ENCODE peak calls at places on chromosomes 12 and 14, in eight cellular contexts. O is astrocyte of the spinal cord, W is left lung, Y is spleen, E is uterus, R is heart left ventricle, F is tibial artery, N is AG09309. X is an unnamed sample.

GRCh38 chr14:34098045-34098984 is 147.4 kb upstream of the EGLN3 start:
- DNase-seq in Y (no peak), R (no peak), E (peak; percentile 62), O (peak; percentile 64), F (peak; percentile 30), N (no peak), W (no peak), X (no peak)

GRCh38 chr14:33323979-33324378 is 385.3 kb downstream of the NPAS3 start:
- DNase-seq in E (no peak), W (no peak), R (no peak), N (no peak), Y (no peak), F (no peak), O (no peak), X (no peak)

GRCh38 chr14:50530358-50530757 is 2.0 kb downstream of the MAP4K5 start:
- DNase-seq in F (no peak), R (no peak), N (no peak), W (no peak), Y (no peak), O (peak; percentile 52), E (no peak), X (no peak)

GRCh38 chr12:131353376-131353775 is 357.5 kb upstream of the SFSWAP start:
- DNase-seq in R (no peak), F (no peak), Y (no peak), W (no peak), N (no peak), E (no peak), O (no peak), X (no peak)

GRCh38 chr14:37870170-37870569 is 274.7 kb downstream of the TTC6 start:
- DNase-seq in N (no peak), F (no peak), Y (no peak), R (no peak), W (no peak), E (no peak), O (no peak), X (no peak)

GRCh38 chr12:65741662-65742480 is 82.4 kb upstream of the HMGA2 start:
- DNase-seq in O (peak; percentile 64), N (no peak), F (no peak), W (peak; percentile 78), Y (no peak), R (peak; percentile 63), E (peak; percentile 19), X (peak; percentile 28)

GRCh38 chr12:126537961-126538530 is 1472.8 kb downstream of the AACS start:
- DNase-seq in E (no peak), R (no peak), W (no peak), F (no peak), O (peak; percentile 57), Y (no peak), N (no peak), X (peak; percentile 29)

GRCh38 chr12:88946377-88946997 is 366.2 kb upstream of the KITLG start:
- DNase-seq in Y (no peak), O (peak; percentile 75), R (no peak), E (no peak), N (peak; percentile 76), W (no peak), F (peak; percentile 20), X (peak; percentile 52)

GRCh38 chr12:42815068-42815467 is 225.5 kb upstream of the PRICKLE1 start:
- DNase-seq in N (no peak), E (no peak), W (no peak), R (no peak), Y (no peak), O (no peak), F (no peak), X (no peak)

GRCh38 chr14:102066041-102066451 is 20.8 kb downstream of the HSP90AA1 start:
- DNase-seq in N (no peak), E (no peak), W (peak; percentile 63), Y (peak; percentile 53), R (no peak), O (no peak), F (no peak), X (no peak)

GRCh38 chr12:111788178-111788654 is 21.5 kb downstream of the ALDH2 start:
- DNase-seq in O (no peak), R (no peak), F (no peak), N (peak; percentile 44), Y (no peak), E (no peak), W (peak; percentile 47), X (peak; percentile 18)

GRCh38 chr12:132481771-132482745 is 7.9 kb upstream of the FBRSL1 start:
- DNase-seq in N (no peak), O (no peak), R (peak; percentile 58), Y (no peak), W (peak; percentile 69), E (no peak), F (no peak), X (no peak)

GRCh38 chr14:62126885-62127478 is 364.8 kb downstream of the SNAPC1 start:
- DNase-seq in O (peak; percentile 67), E (no peak), F (no peak), W (no peak), R (no peak), Y (no peak), N (peak; percentile 32), X (peak; percentile 8)
- H3K4me3 ChIP-seq in O (no peak overlapping the region), E (no peak overlapping the region), F (no peak overlapping the region), W (no peak overlapping the region), R (no peak overlapping the region), Y (no peak overlapping the region), N (no peak overlapping the region), X (no peak overlapping the region)

GRCh38 chr14:103109789-103110415 is 13.4 kb upstream of the TNFAIP2 start:
- DNase-seq in W (no peak), F (no peak), R (no peak), O (peak; percentile 72), Y (no peak), N (no peak), E (peak; percentile 73), X (peak; percentile 39)
- H3K4me3 ChIP-seq in W (no peak overlapping the region), F (no peak overlapping the region), R (no peak overlapping the region), O (no peak overlapping the region), Y (no peak overlapping the region), N (no peak overlapping the region), E (no peak overlapping the region), X (no peak overlapping the region)

DNA sequence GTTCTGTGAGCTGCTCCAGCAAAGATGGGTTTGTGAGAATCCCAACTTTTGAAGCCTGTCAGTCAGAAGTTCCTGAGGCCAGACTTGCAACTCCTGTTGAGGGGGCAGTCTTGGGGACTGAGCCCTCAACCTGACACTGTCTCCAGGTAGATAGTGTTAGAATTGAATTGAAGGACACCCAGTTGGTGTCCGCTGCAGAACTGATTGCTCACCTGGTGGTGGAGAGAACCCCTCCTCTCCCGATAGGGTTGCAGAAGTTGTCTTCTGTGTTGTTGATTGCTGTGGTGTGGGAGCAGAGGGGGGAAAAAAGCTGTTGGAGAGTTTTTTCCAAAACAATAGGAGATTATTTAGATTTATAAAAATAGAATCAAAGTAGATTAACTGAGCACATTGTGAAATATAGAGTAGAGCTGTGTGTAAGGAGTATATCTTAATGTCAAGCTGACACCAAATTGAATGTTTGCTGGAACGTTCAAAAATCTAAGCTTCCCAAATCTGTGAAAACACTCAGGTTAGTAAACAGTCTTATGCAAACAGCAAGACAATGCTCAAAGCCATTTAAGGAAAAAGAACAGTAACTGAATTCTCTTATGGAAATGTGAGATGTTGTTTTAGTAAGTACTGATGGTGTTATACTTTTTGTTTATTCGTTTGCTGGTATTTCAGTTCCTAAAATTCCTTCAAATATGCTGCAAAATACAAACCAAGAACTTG is 18.6 kb downstream of the HIF1A start:
- DNase-seq in E (no peak), Y (no peak), O (no peak), N (no peak), W (no peak), R (no peak), F (no peak), X (no peak)
- H3K4me3 ChIP-seq in E (no peak overlapping the region), Y (no peak overlapping the region), O (no peak overlapping the region), N (no peak overlapping the region), W (no peak overlapping the region), R (no peak overlapping the region), F (no peak overlapping the region), X (peak overlapping the region; percentile 43)

DNA sequence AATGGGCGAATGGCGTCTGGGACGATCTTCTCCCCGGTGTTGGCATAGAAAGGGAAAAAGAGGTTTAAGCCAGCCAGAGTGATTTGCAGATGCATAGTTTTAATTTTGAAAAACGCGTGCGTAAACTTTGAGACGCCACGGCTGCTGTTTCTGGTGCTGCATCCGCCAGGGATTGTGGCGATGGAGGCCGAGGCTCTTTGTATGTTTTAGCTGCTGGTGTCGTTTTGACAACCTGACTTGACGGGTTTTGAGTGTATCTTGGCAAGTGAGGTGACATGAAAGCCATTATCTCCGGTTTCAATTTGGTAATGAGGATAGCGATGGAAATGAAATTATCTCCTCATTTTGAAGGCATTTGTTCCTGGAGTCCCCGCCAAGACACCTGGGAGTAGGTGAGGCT is 1.6 kb downstream of the PTGDR start:
- DNase-seq in Y (no peak), F (no peak), R (peak; percentile 58), N (no peak), W (no peak), E (no peak), O (no peak), X (no peak)
- H3K4me3 ChIP-seq in Y (peak overlapping the region; percentile 57), F (peak overlapping the region; percentile 62), R (peak overlapping the region; percentile 66), N (no peak overlapping the region), W (no peak overlapping the region), E (peak overlapping the region; percentile 41), O (no peak overlapping the region), X (peak overlapping the region; percentile 43)

GRCh38 chr14:31421200-31421599 is 850 bp upstream of the HEATR5A start:
- DNase-seq in E (no peak), R (no peak), O (no peak), W (no peak), Y (no peak), N (no peak), F (no peak), X (no peak)
- H3K4me3 ChIP-seq in E (no peak overlapping the region), R (peak overlapping the region; percentile 97), O (no peak overlapping the region), W (no peak overlapping the region), Y (peak overlapping the region; percentile 84), N (no peak overlapping the region), F (peak overlapping the region; percentile 83), X (no peak overlapping the region)

GRCh38 chr14:21534576-21534975 is 8.4 kb upstream of the SALL2 start:
- DNase-seq in Y (no peak), O (no peak), E (no peak), R (no peak), N (no peak), W (no peak), F (no peak), X (no peak)
- H3K4me3 ChIP-seq in Y (no peak overlapping the region), O (no peak overlapping the region), E (no peak overlapping the region), R (no peak overlapping the region), N (no peak overlapping the region), W (no peak overlapping the region), F (no peak overlapping the region), X (no peak overlapping the region)

X was measured in skeletal muscle cell.